ENCODE peak calls at places on chromosomes 12 and 14, in seven cellular contexts. One of them, this sample, is unnamed. For H3K4me1, the result is how much of the 10 kb centered on the place peaks cover.

GRCh38 chr14:72463291-72463866 is 430.5 kb downstream of the DPF3 start:
- DNase-seq in RWPE2: no peak
- DNase-seq in GM23338: no peak
- DNase-seq in GM23248: peak
- DNase-seq in spleen: no peak
- DNase-seq in heart right ventricle: no peak
- DNase-seq in tibial artery: no peak
- DNase-seq in this sample: no peak

GRCh38 chr12:131673519-131674265 is 37.2 kb upstream of the SFSWAP start:
- DNase-seq in tibial artery: no peak
- DNase-seq in GM23338: no peak
- DNase-seq in RWPE2: no peak
- DNase-seq in spleen: peak
- DNase-seq in GM23248: peak
- DNase-seq in heart right ventricle: no peak
- DNase-seq in this sample: no peak

GRCh38 chr14:33404054-33404453 is 465.4 kb downstream of the NPAS3 start:
- DNase-seq in spleen: no peak
- DNase-seq in tibial artery: no peak
- DNase-seq in RWPE2: no peak
- DNase-seq in GM23248: peak
- DNase-seq in heart right ventricle: no peak
- DNase-seq in GM23338: no peak
- DNase-seq in this sample: peak

GRCh38 chr14:91350483-91350812 is 67.2 kb downstream of the CCDC88C start:
- DNase-seq in tibial artery: no peak
- DNase-seq in heart right ventricle: no peak
- DNase-seq in GM23248: no peak
- DNase-seq in RWPE2: no peak
- DNase-seq in GM23338: no peak
- DNase-seq in spleen: peak
- DNase-seq in this sample: no peak

GRCh38 chr14:35814371-35815005 is 5.4 kb upstream of the RALGAPA1 start:
- DNase-seq in GM23248: peak
- DNase-seq in GM23338: peak
- DNase-seq in spleen: no peak
- DNase-seq in tibial artery: peak
- DNase-seq in heart right ventricle: peak
- DNase-seq in RWPE2: no peak
- DNase-seq in this sample: no peak

GRCh38 chr14:100673085-100673806 is 53.4 kb upstream of the DLK1 start:
- DNase-seq in GM23338: peak
- DNase-seq in spleen: no peak
- DNase-seq in heart right ventricle: no peak
- DNase-seq in RWPE2: peak
- DNase-seq in GM23248: no peak
- DNase-seq in tibial artery: no peak
- DNase-seq in this sample: no peak

GRCh38 chr12:76422154-76422877 is 74.1 kb upstream of the BBS10 start:
- DNase-seq in tibial artery: no peak
- DNase-seq in GM23338: no peak
- DNase-seq in spleen: no peak
- DNase-seq in GM23248: peak
- DNase-seq in heart right ventricle: no peak
- DNase-seq in RWPE2: no peak
- DNase-seq in this sample: no peak

GRCh38 chr12:846376-846775 is 94.0 kb downstream of the WNK1 start:
- DNase-seq in GM23338: no peak
- DNase-seq in heart right ventricle: no peak
- DNase-seq in spleen: no peak
- DNase-seq in tibial artery: no peak
- DNase-seq in GM23248: no peak
- DNase-seq in RWPE2: no peak
- DNase-seq in this sample: no peak

GRCh38 chr12:121806556-121807308 is 2.9 kb downstream of the SETD1B start:
- DNase-seq in spleen: peak
- DNase-seq in heart right ventricle: no peak
- DNase-seq in GM23338: no peak
- DNase-seq in tibial artery: no peak
- DNase-seq in GM23248: peak
- DNase-seq in RWPE2: no peak
- DNase-seq in this sample: no peak

GRCh38 chr12:25501565-25501964 is 51.5 kb downstream of the LMNTD1 start:
- DNase-seq in GM23338: no peak
- DNase-seq in RWPE2: no peak
- DNase-seq in GM23248: peak
- DNase-seq in spleen: no peak
- DNase-seq in heart right ventricle: no peak
- DNase-seq in tibial artery: no peak
- DNase-seq in this sample: no peak

GRCh38 chr12:21666722-21667121 is 9.1 kb upstream of the LDHB start:
- DNase-seq in GM23248: no peak
- DNase-seq in spleen: no peak
- DNase-seq in heart right ventricle: no peak
- DNase-seq in RWPE2: no peak
- DNase-seq in GM23338: no peak
- DNase-seq in tibial artery: no peak
- DNase-seq in this sample: no peak

GRCh38 chr12:10235761-10236631 is 23.3 kb downstream of the GABARAPL1 start:
- DNase-seq in tibial artery: no peak
- DNase-seq in RWPE2: no peak
- DNase-seq in spleen: no peak
- DNase-seq in heart right ventricle: no peak
- DNase-seq in GM23338: peak
- DNase-seq in GM23248: peak
- DNase-seq in this sample: no peak

GRCh38 chr14:24098927-24099813 is 5.1 kb downstream of the PCK2 start:
- DNase-seq in tibial artery: no peak
- DNase-seq in heart right ventricle: no peak
- DNase-seq in spleen: peak
- DNase-seq in RWPE2: no peak
- DNase-seq in GM23248: no peak
- DNase-seq in GM23338: no peak
- DNase-seq in this sample: no peak

GRCh38 chr14:73786942-73787759 is 64.5 kb upstream of the PTGR2 start:
- DNase-seq in GM23248: peak
- DNase-seq in heart right ventricle: peak
- DNase-seq in GM23338: peak
- DNase-seq in spleen: peak
- DNase-seq in RWPE2: peak
- DNase-seq in tibial artery: peak
- DNase-seq in this sample: peak

GRCh38 chr14:94768521-94769412 is 1.1 kb downstream of the GSC start:
- DNase-seq in heart right ventricle: no peak
- DNase-seq in spleen: peak
- DNase-seq in GM23338: peak
- DNase-seq in RWPE2: no peak
- DNase-seq in tibial artery: peak
- DNase-seq in GM23248: peak
- DNase-seq in this sample: peak

GRCh38 chr12:16281157-16281556 is 3.7 kb upstream of the SLC15A5 start:
- DNase-seq in GM23248: peak
- DNase-seq in tibial artery: no peak
- DNase-seq in GM23338: no peak
- DNase-seq in spleen: no peak
- DNase-seq in RWPE2: no peak
- DNase-seq in heart right ventricle: no peak
- DNase-seq in this sample: no peak

GRCh38 chr14:102822311-102822863 is 45.1 kb downstream of the TRAF3 start:
- DNase-seq in heart right ventricle: no peak
- DNase-seq in GM23248: peak
- DNase-seq in spleen: no peak
- DNase-seq in tibial artery: no peak
- DNase-seq in RWPE2: no peak
- DNase-seq in GM23338: no peak
- DNase-seq in this sample: no peak

GRCh38 chr14:87989613-87990299 is 3.2 kb downstream of the GALC start:
- DNase-seq in spleen: no peak
- DNase-seq in RWPE2: no peak
- DNase-seq in tibial artery: no peak
- DNase-seq in GM23338: peak
- DNase-seq in heart right ventricle: no peak
- DNase-seq in GM23248: no peak
- DNase-seq in this sample: no peak

GRCh38 chr12:92702754-92703679 is at the start of gene PLEKHG7:
- DNase-seq in GM23338: no peak
- DNase-seq in RWPE2: no peak
- DNase-seq in GM23248: no peak
- DNase-seq in tibial artery: no peak
- DNase-seq in spleen: peak
- DNase-seq in heart right ventricle: no peak
- DNase-seq in this sample: no peak

GRCh38 chr12:112299704-112300103 is 82.5 kb downstream of the HECTD4 start:
- DNase-seq in RWPE2: no peak
- DNase-seq in tibial artery: no peak
- DNase-seq in GM23338: no peak
- DNase-seq in GM23248: no peak
- DNase-seq in heart right ventricle: no peak
- DNase-seq in spleen: no peak
- DNase-seq in this sample: no peak

GRCh38 chr12:112305951-112306350 is 76.3 kb downstream of the HECTD4 start:
- DNase-seq in spleen: no peak
- DNase-seq in GM23248: no peak
- DNase-seq in heart right ventricle: no peak
- DNase-seq in RWPE2: no peak
- DNase-seq in GM23338: no peak
- DNase-seq in tibial artery: no peak
- DNase-seq in this sample: no peak

GRCh38 chr12:112304411-112304810 is 77.8 kb downstream of the HECTD4 start:
- DNase-seq in heart right ventricle: no peak
- DNase-seq in tibial artery: no peak
- DNase-seq in GM23338: no peak
- DNase-seq in GM23248: no peak
- DNase-seq in RWPE2: no peak
- DNase-seq in spleen: no peak
- DNase-seq in this sample: no peak

GRCh38 chr12:112303799-112304198 is 78.4 kb downstream of the HECTD4 start:
- DNase-seq in spleen: no peak
- DNase-seq in GM23338: no peak
- DNase-seq in RWPE2: no peak
- DNase-seq in tibial artery: no peak
- DNase-seq in GM23248: no peak
- DNase-seq in heart right ventricle: no peak
- DNase-seq in this sample: no peak

DNA sequence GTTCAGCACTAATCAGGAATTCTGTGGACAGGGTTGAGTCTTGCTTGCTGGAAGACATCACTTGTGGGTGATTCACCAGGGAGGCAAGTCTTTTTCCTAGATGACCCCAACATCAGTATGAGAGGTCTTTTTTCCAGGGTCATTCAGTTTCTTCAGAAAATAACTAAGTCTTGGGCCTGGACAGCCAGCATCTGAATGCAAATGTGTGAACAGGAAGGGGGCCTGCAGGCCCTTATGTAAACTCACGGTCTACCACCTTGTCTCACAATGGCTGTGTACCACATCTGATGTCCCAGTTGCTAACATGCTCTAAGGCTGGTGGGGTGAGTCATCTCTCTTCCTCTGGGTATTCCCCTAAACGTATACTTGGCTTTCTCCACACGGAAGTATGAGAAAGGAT is 79.2 kb downstream of the HECTD4 start:
- DNase-seq in GM23338: no peak
- DNase-seq in spleen: no peak
- DNase-seq in tibial artery: no peak
- DNase-seq in GM23248: peak
- DNase-seq in heart right ventricle: no peak
- DNase-seq in RWPE2: no peak
- DNase-seq in this sample: peak
- H3K4me1 ChIP-seq in GM23338: under half
- H3K4me1 ChIP-seq in spleen: half or more
- H3K4me1 ChIP-seq in tibial artery: under half
- H3K4me1 ChIP-seq in GM23248: under half
- H3K4me1 ChIP-seq in heart right ventricle: under half
- H3K4me1 ChIP-seq in RWPE2: under half
- H3K4me1 ChIP-seq in this sample: under half

GRCh38 chr12:41576925-41577324 is 388.8 kb downstream of the PDZRN4 start:
- DNase-seq in heart right ventricle: no peak
- DNase-seq in spleen: no peak
- DNase-seq in tibial artery: no peak
- DNase-seq in GM23338: peak
- DNase-seq in RWPE2: no peak
- DNase-seq in GM23248: no peak
- DNase-seq in this sample: no peak
- H3K4me3 ChIP-seq in heart right ventricle: no peak
- H3K4me3 ChIP-seq in spleen: no peak
- H3K4me3 ChIP-seq in tibial artery: no peak
- H3K4me3 ChIP-seq in GM23338: no peak
- H3K4me3 ChIP-seq in RWPE2: no peak
- H3K4me3 ChIP-seq in GM23248: no peak
- H3K4me3 ChIP-seq in this sample: no peak

DNA sequence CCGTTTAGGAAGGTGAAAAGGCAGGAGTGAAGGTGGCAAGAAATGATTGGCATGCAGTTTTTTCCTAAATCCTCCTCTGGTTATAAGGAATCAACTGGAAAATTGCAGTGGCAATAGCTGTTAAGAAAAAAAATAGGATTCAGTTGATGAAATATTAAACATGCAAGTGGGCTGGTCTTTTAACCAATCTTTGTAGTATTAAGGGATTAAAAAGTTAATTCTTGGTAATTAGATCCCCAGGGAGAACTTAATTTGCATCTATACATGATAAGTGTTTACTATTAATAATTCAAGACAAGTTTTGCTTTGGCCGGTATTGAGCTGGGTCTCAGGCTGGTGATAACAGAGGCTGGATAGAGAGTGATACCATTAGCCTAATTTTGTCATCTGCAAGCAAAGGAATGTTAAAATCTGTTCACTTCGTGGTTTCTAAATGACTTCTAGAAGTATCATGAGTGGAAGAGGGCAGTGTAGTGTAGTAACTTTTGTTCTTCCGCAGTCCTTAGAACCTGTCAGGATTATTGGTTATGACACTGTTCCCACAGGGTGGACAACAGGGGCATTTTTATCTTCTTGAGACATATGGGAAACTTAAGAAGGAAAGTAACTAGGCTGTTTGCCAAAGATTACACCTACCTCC is 118.5 kb downstream of the PRKCH start:
- DNase-seq in RWPE2: no peak
- DNase-seq in tibial artery: no peak
- DNase-seq in spleen: no peak
- DNase-seq in GM23248: no peak
- DNase-seq in GM23338: no peak
- DNase-seq in heart right ventricle: no peak
- DNase-seq in this sample: no peak
- H3K4me1 ChIP-seq in RWPE2: under half
- H3K4me1 ChIP-seq in tibial artery: under half
- H3K4me1 ChIP-seq in spleen: half or more
- H3K4me1 ChIP-seq in GM23248: under half
- H3K4me1 ChIP-seq in GM23338: under half
- H3K4me1 ChIP-seq in heart right ventricle: half or more
- H3K4me1 ChIP-seq in this sample: under half

DNA sequence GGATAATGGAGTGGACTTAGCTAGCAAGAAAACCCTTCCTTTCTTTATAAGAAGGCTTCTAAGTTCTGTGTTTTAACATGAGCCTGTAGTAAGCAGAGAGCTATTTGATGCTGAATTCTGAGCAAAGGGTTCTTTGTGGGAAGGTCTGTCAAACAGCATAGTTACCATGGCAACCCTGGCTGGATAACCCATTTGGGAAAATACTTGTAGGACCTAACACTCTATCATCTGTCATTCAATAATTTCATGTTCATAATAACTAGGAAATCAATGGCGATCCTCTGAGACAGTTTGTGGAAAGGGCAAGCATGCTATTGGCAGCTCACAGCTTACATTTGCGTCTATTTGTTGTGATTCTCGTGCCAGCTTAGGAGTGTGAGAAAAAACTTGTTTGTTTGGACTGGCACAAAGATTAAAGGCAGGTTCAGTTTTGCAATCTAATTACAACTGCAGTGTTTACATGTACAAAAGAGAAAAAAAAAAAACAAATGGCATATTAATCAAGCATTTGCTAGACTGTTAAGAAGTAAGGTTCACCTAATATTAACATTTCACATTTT is 219.2 kb downstream of the PDZRN4 start:
- DNase-seq in spleen: no peak
- DNase-seq in RWPE2: no peak
- DNase-seq in GM23248: no peak
- DNase-seq in heart right ventricle: no peak
- DNase-seq in tibial artery: no peak
- DNase-seq in GM23338: peak
- DNase-seq in this sample: no peak
- H3K4me3 ChIP-seq in spleen: no peak
- H3K4me3 ChIP-seq in RWPE2: no peak
- H3K4me3 ChIP-seq in GM23248: no peak
- H3K4me3 ChIP-seq in heart right ventricle: no peak
- H3K4me3 ChIP-seq in tibial artery: no peak
- H3K4me3 ChIP-seq in GM23338: no peak
- H3K4me3 ChIP-seq in this sample: no peak

This sample was measured in SJSA1.